ENCODE peak calls at places on chromosome 13, in four cellular contexts. S, O, Q and K are unnamed samples.
A peak's percentile ranks its signal among the peaks of the same experiment; 100 is the strongest.

GRCh38 chr13:74596691-74597090 is 462.5 kb upstream of the KLF12 start:
- DNase-seq in S (no peak), O (no peak), Q (no peak), K (no peak)

GRCh38 chr13:111269508-111269907 is 50.9 kb upstream of the TEX29 start:
- DNase-seq in S (no peak), O (no peak), Q (no peak), K (no peak)

GRCh38 chr13:58437436-58437835 is 805.9 kb downstream of the PCDH17 start:
- DNase-seq in S (no peak), O (no peak), Q (no peak), K (no peak)

GRCh38 chr13:31476266-31476665 is 263.1 kb upstream of the RXFP2 start:
- DNase-seq in S (no peak), O (peak; percentile 35), Q (peak; percentile 85), K (no peak)

GRCh38 chr13:43285891-43286602 is 262.7 kb downstream of the DNAJC15 start:
- DNase-seq in S (no peak), O (no peak), Q (peak; percentile 68), K (peak; percentile 35)

GRCh38 chr13:99654076-99654475 is 152.8 kb downstream of the TM9SF2 start:
- DNase-seq in S (no peak), O (no peak), Q (no peak), K (no peak)

GRCh38 chr13:33057019-33057785 is 41.0 kb downstream of the KL start:
- DNase-seq in S (no peak), O (no peak), Q (peak; percentile 6), K (no peak)

GRCh38 chr13:99812611-99813010 is 159.0 kb downstream of the ZIC5 start:
- DNase-seq in S (no peak), O (no peak), Q (peak; percentile 19), K (no peak)

GRCh38 chr13:50222569-50223332 is 207.5 kb downstream of the KCNRG start:
- DNase-seq in S (no peak), O (no peak), Q (peak; percentile 68), K (no peak)

GRCh38 chr13:113495494-113496251 is 5.2 kb upstream of the DCUN1D2 start:
- DNase-seq in S (no peak), O (peak; percentile 47), Q (peak; percentile 41), K (no peak)

GRCh38 chr13:40238761-40239160 is 427.7 kb downstream of the FOXO1 start:
- DNase-seq in S (no peak), O (no peak), Q (no peak), K (no peak)

GRCh38 chr13:67619987-67620386 is 389.9 kb upstream of the PCDH9 start:
- DNase-seq in S (no peak), O (no peak), Q (peak; percentile 64), K (no peak)

GRCh38 chr13:111909971-111910671 is 156.8 kb upstream of the SOX1 start:
- DNase-seq in S (no peak), O (no peak), Q (no peak), K (no peak)

GRCh38 chr13:111912991-111913781 is 153.8 kb upstream of the SOX1 start:
- DNase-seq in S (no peak), O (peak; percentile 13), Q (no peak), K (no peak)

GRCh38 chr13:24045456-24045996 is 115.0 kb upstream of the SPATA13 start:
- DNase-seq in S (no peak), O (no peak), Q (no peak), K (no peak)

GRCh38 chr13:80712026-80712425 is 371.1 kb upstream of the SPRY2 start:
- DNase-seq in S (no peak), O (no peak), Q (no peak), K (no peak)

GRCh38 chr13:43725460-43725859 is 61.3 kb downstream of the ENOX1 start:
- DNase-seq in S (no peak), O (no peak), Q (no peak), K (no peak)

GRCh38 chr13:30355405-30355741 is 48.0 kb upstream of the KATNAL1 start:
- DNase-seq in S (no peak), O (peak; percentile 51), Q (no peak), K (no peak)

GRCh38 chr13:98065468-98065867 is 77.4 kb upstream of the FARP1 start:
- DNase-seq in S (no peak), O (no peak), Q (no peak), K (no peak)

GRCh38 chr13:66803013-66803739 is 427.0 kb downstream of the PCDH9 start:
- DNase-seq in S (no peak), O (no peak), Q (no peak), K (no peak)

GRCh38 chr13:26953273-26953672 is 192.7 kb upstream of the GPR12 start:
- DNase-seq in S (no peak), O (no peak), Q (no peak), K (no peak)

GRCh38 chr13:50521750-50522149 is 321.7 kb downstream of the DLEU7 start:
- DNase-seq in S (no peak), O (no peak), Q (peak; percentile 30), K (no peak)

GRCh38 chr13:107669356-107669755 is 546.0 kb downstream of the LIG4 start:
- DNase-seq in S (no peak), O (no peak), Q (peak; percentile 79), K (peak; percentile 16)

GRCh38 chr13:27599845-27600553 is 20.3 kb downstream of the LNX2 start:
- DNase-seq in S (no peak), O (peak; percentile 47), Q (peak; percentile 67), K (no peak)

GRCh38 chr13:44350775-44351504 is 22.7 kb upstream of the SERP2 start:
- DNase-seq in S (no peak), O (no peak), Q (no peak), K (no peak)

GRCh38 chr13:49657241-49657641 is 28.9 kb downstream of the ARL11 start:
- DNase-seq in S (no peak), O (no peak), Q (no peak), K (no peak)

GRCh38 chr13:44718467-44718866 is 142.3 kb upstream of the TSC22D1 start:
- DNase-seq in S (no peak), O (no peak), Q (no peak), K (no peak)

GRCh38 chr13:20664304-20664703 is 39.2 kb upstream of the IL17D start:
- DNase-seq in S (no peak), O (no peak), Q (no peak), K (no peak)

GRCh38 chr13:111389621-111390521 is 69.4 kb downstream of the TEX29 start:
- DNase-seq in S (no peak), O (no peak), Q (no peak), K (no peak)

GRCh38 chr13:45374917-45375316 is 33.9 kb upstream of the TPT1 start:
- DNase-seq in S (no peak), O (no peak), Q (peak; percentile 48), K (no peak)

GRCh38 chr13:110876592-110876991 is 38.3 kb downstream of the ANKRD10 start:
- DNase-seq in S (no peak), O (no peak), Q (no peak), K (no peak)